ENCODE peak calls at places on chromosomes 3 and 15, in eight cellular contexts. N is Panc1, F is breast epithelium, I is GM23338, B is HepG2, X is transverse colon, G is stomach, U is HCT116. V is an unnamed sample.

GRCh38 chr3:106765342-106765741 is 611.9 kb upstream of the CCDC54 start:
- DNase-seq in N (no peak), F (no peak), I (no peak), B (no peak), X (no peak), G (no peak), U (peak; percentile 81), V (no peak)

GRCh38 chr15:72375501-72375845 is 341 bp downstream of the HEXA start:
- DNase-seq in N (no peak), F (no peak), I (peak; percentile 60), B (no peak), X (peak; percentile 74), G (peak; percentile 77), U (no peak), V (no peak)

GRCh38 chr15:70596354-70597055 is 166.9 kb downstream of the UACA start:
- DNase-seq in N (peak; percentile 20), F (no peak), I (no peak), B (peak; percentile 89), X (no peak), G (no peak), U (peak; percentile 71), V (no peak)

GRCh38 chr15:70795311-70795665 is 31.9 kb upstream of the UACA start:
- DNase-seq in N (peak; percentile 81), F (no peak), I (no peak), B (peak; percentile 57), X (no peak), G (no peak), U (peak; percentile 54), V (no peak)

GRCh38 chr3:62632510-62633294 is 242.5 kb downstream of the CADPS start:
- DNase-seq in N (no peak), F (no peak), I (peak; percentile 37), B (no peak), X (no peak), G (no peak), U (no peak), V (no peak)

GRCh38 chr15:82044373-82045178 is 1.2 kb downstream of the MEX3B start:
- DNase-seq in N (no peak), F (peak; percentile 23), I (peak; percentile 86), B (no peak), X (peak; percentile 26), G (no peak), U (no peak), V (peak; percentile 79)

GRCh38 chr15:54836052-54836795 is 360.5 kb downstream of the RSL24D1 start:
- DNase-seq in N (no peak), F (no peak), I (no peak), B (no peak), X (no peak), G (no peak), U (no peak), V (no peak)

GRCh38 chr15:78093242-78094020 is 1.1 kb downstream of the SH2D7 start:
- DNase-seq in N (no peak), F (no peak), I (no peak), B (no peak), X (peak; percentile 7), G (no peak), U (no peak), V (peak; percentile 74)

GRCh38 chr3:87867001-87867400 is 191.8 kb downstream of the CGGBP1 start:
- DNase-seq in N (no peak), F (no peak), I (no peak), B (no peak), X (no peak), G (no peak), U (no peak), V (no peak)

GRCh38 chr15:67433495-67434099 is 87.3 kb upstream of the C15orf61 start:
- DNase-seq in N (no peak), F (no peak), I (peak; percentile 74), B (peak; percentile 24), X (peak; percentile 37), G (peak; percentile 64), U (peak; percentile 27), V (peak; percentile 69)

GRCh38 chr15:36432162-36432561 is 147.3 kb upstream of the CDIN1 start:
- DNase-seq in N (no peak), F (no peak), I (no peak), B (no peak), X (no peak), G (no peak), U (no peak), V (no peak)

GRCh38 chr15:81056276-81056675 is 55.6 kb downstream of the TLNRD1 start:
- DNase-seq in N (no peak), F (no peak), I (no peak), B (no peak), X (no peak), G (no peak), U (no peak), V (no peak)

GRCh38 chr15:80073197-80073596 is 13.7 kb downstream of the ZFAND6 start:
- DNase-seq in N (no peak), F (no peak), I (no peak), B (no peak), X (no peak), G (no peak), U (no peak), V (no peak)

GRCh38 chr15:67520276-67520975 is 505 bp upstream of the C15orf61 start:
- DNase-seq in N (no peak), F (no peak), I (peak; percentile 27), B (no peak), X (no peak), G (no peak), U (no peak), V (no peak)

GRCh38 chr3:14150491-14151230 is 25.8 kb downstream of the TMEM43 start:
- DNase-seq in N (no peak), F (no peak), I (no peak), B (no peak), X (no peak), G (no peak), U (no peak), V (no peak)

GRCh38 chr15:68775671-68776476 is 44.8 kb downstream of the ANP32A start:
- DNase-seq in N (no peak), F (no peak), I (no peak), B (no peak), X (peak; percentile 55), G (peak; percentile 37), U (no peak), V (peak; percentile 95)

GRCh38 chr3:63955830-63956545 is 43.8 kb upstream of the SCAANT1 start:
- DNase-seq in N (no peak), F (no peak), I (no peak), B (no peak), X (no peak), G (no peak), U (no peak), V (no peak)

DNA sequence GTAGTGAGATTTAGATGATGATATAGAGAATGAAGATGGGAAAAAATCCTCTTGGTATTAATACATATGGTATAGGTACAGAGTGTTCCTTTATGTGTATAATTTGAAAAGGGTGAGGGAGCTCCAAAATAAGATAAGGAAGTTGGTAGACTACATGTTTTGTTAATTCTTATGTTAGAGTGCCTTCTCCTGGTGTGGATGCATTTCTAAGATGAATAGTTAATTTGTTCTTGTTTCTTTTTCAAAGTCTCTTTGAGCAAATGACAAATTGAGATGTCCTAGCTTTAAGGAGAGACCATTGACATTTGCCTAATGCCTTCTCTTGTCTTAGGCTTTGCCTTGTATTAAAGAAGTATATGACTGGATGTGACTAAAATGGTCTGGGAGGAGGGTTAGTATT is 34.1 kb downstream of the AKAP13 start:
- DNase-seq in N (no peak), F (no peak), I (no peak), B (no peak), X (no peak), G (no peak), U (no peak), V (no peak)
- TF ChIP-seq POLR2AphosphoS5 in N (no peak), F (no peak), I (no peak), B (no peak), X (no peak), G (no peak), U (no peak), V (no peak)

DNA sequence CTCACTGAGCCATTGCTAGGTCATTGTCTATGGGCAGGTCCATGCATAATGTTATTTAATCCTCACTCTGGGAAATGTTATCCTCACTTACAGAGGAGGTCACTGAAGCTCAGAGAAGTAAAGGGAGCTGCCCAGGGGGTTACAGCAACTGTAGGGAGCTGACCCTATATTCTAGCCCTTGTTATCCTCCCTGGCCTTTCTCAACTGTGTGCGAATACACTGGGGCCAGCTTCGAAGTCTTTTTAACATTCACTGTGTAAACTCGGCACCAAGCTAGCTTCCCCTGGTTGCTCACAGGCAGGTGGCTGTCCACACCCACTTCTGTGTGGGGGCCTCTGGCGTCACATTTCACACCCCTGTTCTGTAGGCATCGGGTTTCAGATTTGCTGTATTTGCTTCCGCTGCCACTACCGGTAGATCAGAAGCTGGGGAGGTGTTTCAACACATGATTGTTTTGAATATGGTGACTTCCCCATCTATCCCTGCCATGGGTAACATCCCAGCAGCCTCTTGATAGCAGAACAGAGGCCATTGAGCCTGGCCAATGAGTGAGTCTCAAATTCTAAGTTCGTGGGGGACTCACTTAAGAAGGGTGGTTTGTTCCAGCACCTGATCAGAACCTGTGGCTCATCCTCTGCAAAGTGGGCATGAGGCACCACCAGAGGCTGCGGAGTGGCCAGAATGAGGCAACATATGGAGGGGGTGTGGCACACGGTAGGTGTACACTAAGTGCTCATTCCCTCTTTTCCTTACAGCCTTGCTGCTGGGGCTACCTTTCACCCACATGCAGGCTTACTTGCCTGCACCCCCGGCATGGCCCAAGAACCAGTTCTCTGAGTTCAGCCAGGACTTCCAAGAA is 61.6 kb downstream of the IQSEC1 start:
- DNase-seq in N (no peak), F (no peak), I (peak; percentile 35), B (peak; percentile 32), X (peak; percentile 82), G (peak; percentile 67), U (no peak), V (peak; percentile 73)
- H3K4me1 ChIP-seq in N (no peaks in the 10 kb centered on the region), F (no peaks in the 10 kb centered on the region), I (peaks cover 13% of the 10 kb centered on the region), B (peaks cover 8% of the 10 kb centered on the region), X (peaks cover 11% of the 10 kb centered on the region), G (peaks cover 14% of the 10 kb centered on the region), U (peaks cover 14% of the 10 kb centered on the region), V (no peaks in the 10 kb centered on the region)

DNA sequence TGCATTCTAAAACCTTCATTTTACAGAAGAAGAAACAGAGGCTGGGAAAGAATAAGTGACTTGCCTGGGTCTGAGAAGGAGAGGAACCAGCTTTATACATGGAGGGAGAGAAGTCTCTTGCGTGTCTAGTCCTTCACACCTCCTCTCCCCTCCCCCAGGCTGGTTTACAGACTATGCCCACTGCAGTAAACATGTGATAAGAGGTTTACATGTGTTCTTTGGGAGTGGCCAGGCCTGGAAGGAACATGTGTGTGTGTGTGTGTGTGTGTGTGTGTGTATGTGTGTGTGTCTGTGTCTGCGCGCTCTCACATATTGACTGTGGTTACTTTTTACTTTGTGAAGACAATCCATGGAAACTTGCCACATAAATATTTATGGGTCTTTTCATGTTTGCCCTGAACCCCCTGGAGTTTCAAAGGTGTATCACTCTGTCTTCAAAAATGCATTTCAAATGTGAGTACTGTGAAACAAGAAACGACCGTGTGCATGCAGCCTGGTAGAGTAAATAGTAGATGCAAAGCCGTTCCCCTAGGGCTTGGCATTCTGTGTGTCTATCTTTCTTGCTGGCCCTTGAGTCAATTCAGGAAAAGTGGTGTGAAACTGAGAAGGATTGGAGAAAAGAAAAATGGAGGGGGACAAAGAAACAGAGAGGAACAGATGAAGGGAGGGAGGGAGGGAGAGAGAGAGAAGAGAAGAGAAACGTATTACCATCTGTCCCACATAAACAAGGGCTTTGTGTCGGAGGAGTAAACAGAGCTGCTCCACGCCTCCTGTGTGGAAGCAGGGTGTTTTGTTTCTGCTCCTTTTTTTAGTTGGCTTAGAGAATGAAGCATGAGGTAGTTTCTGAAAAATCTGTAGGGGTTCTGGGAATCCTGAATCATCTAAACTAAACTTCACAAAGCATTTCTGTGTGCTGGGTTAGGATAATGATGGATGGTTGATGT is 51.7 kb downstream of the CLDN11 start:
- DNase-seq in N (no peak), F (no peak), I (no peak), B (no peak), X (no peak), G (no peak), U (no peak), V (no peak)
- TF ChIP-seq POLR2AphosphoS5 in N (no peak), F (no peak), I (no peak), B (no peak), X (no peak), G (no peak), U (no peak), V (no peak)

GRCh38 chr3:56476771-56477170 is 8.5 kb upstream of the ERC2 start:
- DNase-seq in N (no peak), F (no peak), I (no peak), B (no peak), X (no peak), G (no peak), U (no peak), V (no peak)
- H3K4me1 ChIP-seq in N (no peaks in the 10 kb centered on the region), F (no peaks in the 10 kb centered on the region), I (peaks cover 22% of the 10 kb centered on the region), B (no peaks in the 10 kb centered on the region), X (no peaks in the 10 kb centered on the region), G (no peaks in the 10 kb centered on the region), U (no peaks in the 10 kb centered on the region), V (no peaks in the 10 kb centered on the region)

V was measured in sigmoid colon.